ENCODE peak calls at places on chromosomes 16 and 17, in ten cellular contexts. One of them, this sample, is unnamed. For H3K4me1, the result is how much of the 10 kb centered on the place peaks cover.

GRCh38 chr16:72291531-72291981 is 119.6 kb upstream of the PMFBP1 start:
- DNase-seq in sigmoid colon: no peak
- DNase-seq in transverse colon: no peak
- DNase-seq in K562: no peak
- DNase-seq in ovary: no peak
- DNase-seq in H1: no peak
- DNase-seq in suprapubic skin: no peak
- DNase-seq in stomach: no peak
- DNase-seq in tibial nerve: no peak
- DNase-seq in A549: peak
- DNase-seq in this sample: no peak

GRCh38 chr16:75452464-75453190 is 11.9 kb downstream of the TMEM170A start:
- DNase-seq in H1: no peak
- DNase-seq in ovary: no peak
- DNase-seq in K562: no peak
- DNase-seq in sigmoid colon: no peak
- DNase-seq in A549: no peak
- DNase-seq in transverse colon: no peak
- DNase-seq in stomach: no peak
- DNase-seq in suprapubic skin: no peak
- DNase-seq in tibial nerve: no peak
- DNase-seq in this sample: no peak

GRCh38 chr17:3512512-3513171 is 36.8 kb downstream of the ASPA start:
- DNase-seq in H1: no peak
- DNase-seq in ovary: peak
- DNase-seq in K562: no peak
- DNase-seq in suprapubic skin: peak
- DNase-seq in tibial nerve: peak
- DNase-seq in stomach: peak
- DNase-seq in sigmoid colon: peak
- DNase-seq in transverse colon: peak
- DNase-seq in A549: no peak
- DNase-seq in this sample: no peak

GRCh38 chr16:89241187-89242003 is 23.9 kb downstream of the ZNF778 start:
- DNase-seq in H1: peak
- DNase-seq in A549: peak
- DNase-seq in stomach: peak
- DNase-seq in sigmoid colon: peak
- DNase-seq in suprapubic skin: peak
- DNase-seq in ovary: peak
- DNase-seq in transverse colon: peak
- DNase-seq in K562: peak
- DNase-seq in tibial nerve: peak
- DNase-seq in this sample: no peak

GRCh38 chr16:72172105-72173034 is at the start of gene PMFBP1:
- DNase-seq in sigmoid colon: peak
- DNase-seq in suprapubic skin: no peak
- DNase-seq in A549: peak
- DNase-seq in transverse colon: peak
- DNase-seq in stomach: no peak
- DNase-seq in ovary: no peak
- DNase-seq in K562: no peak
- DNase-seq in tibial nerve: peak
- DNase-seq in H1: no peak
- DNase-seq in this sample: no peak

GRCh38 chr16:4517812-4518211 is 20.8 kb downstream of the CDIP1 start:
- DNase-seq in tibial nerve: no peak
- DNase-seq in transverse colon: no peak
- DNase-seq in stomach: no peak
- DNase-seq in A549: peak
- DNase-seq in suprapubic skin: no peak
- DNase-seq in ovary: no peak
- DNase-seq in K562: peak
- DNase-seq in sigmoid colon: no peak
- DNase-seq in H1: peak
- DNase-seq in this sample: no peak

GRCh38 chr16:61421111-61421510 is 615.1 kb downstream of the CDH8 start:
- DNase-seq in A549: no peak
- DNase-seq in transverse colon: no peak
- DNase-seq in stomach: no peak
- DNase-seq in suprapubic skin: no peak
- DNase-seq in tibial nerve: no peak
- DNase-seq in ovary: no peak
- DNase-seq in K562: no peak
- DNase-seq in H1: no peak
- DNase-seq in sigmoid colon: no peak
- DNase-seq in this sample: no peak

GRCh38 chr17:62321451-62321850 is 58.9 kb upstream of the EFCAB3 start:
- DNase-seq in stomach: no peak
- DNase-seq in H1: no peak
- DNase-seq in A549: no peak
- DNase-seq in suprapubic skin: no peak
- DNase-seq in ovary: no peak
- DNase-seq in K562: no peak
- DNase-seq in tibial nerve: no peak
- DNase-seq in transverse colon: no peak
- DNase-seq in sigmoid colon: no peak
- DNase-seq in this sample: no peak

GRCh38 chr16:80664226-80664625 is 123.4 kb downstream of the DYNLRB2 start:
- DNase-seq in K562: no peak
- DNase-seq in A549: no peak
- DNase-seq in ovary: no peak
- DNase-seq in sigmoid colon: no peak
- DNase-seq in stomach: no peak
- DNase-seq in transverse colon: no peak
- DNase-seq in suprapubic skin: no peak
- DNase-seq in H1: no peak
- DNase-seq in tibial nerve: no peak
- DNase-seq in this sample: peak

GRCh38 chr17:43114101-43114691 is 11.0 kb downstream of the BRCA1 start:
- DNase-seq in transverse colon: no peak
- DNase-seq in A549: peak
- DNase-seq in K562: no peak
- DNase-seq in tibial nerve: no peak
- DNase-seq in H1: no peak
- DNase-seq in stomach: no peak
- DNase-seq in sigmoid colon: no peak
- DNase-seq in suprapubic skin: no peak
- DNase-seq in ovary: no peak
- DNase-seq in this sample: no peak

GRCh38 chr16:11405331-11406176 is 60.3 kb downstream of the RMI2 start:
- DNase-seq in A549: peak
- DNase-seq in tibial nerve: peak
- DNase-seq in K562: peak
- DNase-seq in ovary: no peak
- DNase-seq in H1: peak
- DNase-seq in stomach: peak
- DNase-seq in transverse colon: peak
- DNase-seq in suprapubic skin: no peak
- DNase-seq in sigmoid colon: no peak
- DNase-seq in this sample: no peak

GRCh38 chr16:66342294-66342900 is 24.1 kb upstream of the CDH5 start:
- DNase-seq in suprapubic skin: no peak
- DNase-seq in A549: peak
- DNase-seq in transverse colon: no peak
- DNase-seq in stomach: no peak
- DNase-seq in sigmoid colon: no peak
- DNase-seq in tibial nerve: no peak
- DNase-seq in K562: peak
- DNase-seq in H1: peak
- DNase-seq in ovary: peak
- DNase-seq in this sample: no peak

GRCh38 chr16:49969356-49970030 is 55.5 kb upstream of the CNEP1R1 start:
- DNase-seq in tibial nerve: no peak
- DNase-seq in stomach: no peak
- DNase-seq in sigmoid colon: no peak
- DNase-seq in ovary: peak
- DNase-seq in suprapubic skin: no peak
- DNase-seq in K562: no peak
- DNase-seq in transverse colon: no peak
- DNase-seq in H1: no peak
- DNase-seq in A549: no peak
- DNase-seq in this sample: no peak

GRCh38 chr17:82871056-82871775 is 31.4 kb upstream of the ZNF750 start:
- DNase-seq in stomach: no peak
- DNase-seq in suprapubic skin: no peak
- DNase-seq in sigmoid colon: no peak
- DNase-seq in H1: no peak
- DNase-seq in A549: no peak
- DNase-seq in K562: no peak
- DNase-seq in tibial nerve: no peak
- DNase-seq in transverse colon: no peak
- DNase-seq in ovary: no peak
- DNase-seq in this sample: no peak
- TF ChIP-seq EP300 in stomach: no peak
- TF ChIP-seq EP300 in suprapubic skin: no peak
- TF ChIP-seq EP300 in sigmoid colon: no peak
- TF ChIP-seq EP300 in H1: no peak
- TF ChIP-seq EP300 in A549: no peak
- TF ChIP-seq EP300 in K562: no peak
- TF ChIP-seq EP300 in tibial nerve: peak
- TF ChIP-seq EP300 in transverse colon: no peak
- TF ChIP-seq EP300 in ovary: no peak
- TF ChIP-seq EP300 in this sample: no peak

GRCh38 chr17:76474238-76474637 is 6.8 kb downstream of the AANAT start:
- DNase-seq in H1: no peak
- DNase-seq in tibial nerve: no peak
- DNase-seq in K562: no peak
- DNase-seq in ovary: no peak
- DNase-seq in stomach: no peak
- DNase-seq in suprapubic skin: no peak
- DNase-seq in transverse colon: no peak
- DNase-seq in sigmoid colon: no peak
- DNase-seq in A549: no peak
- DNase-seq in this sample: no peak

GRCh38 chr17:76472726-76473125 is 5.3 kb downstream of the AANAT start:
- DNase-seq in stomach: no peak
- DNase-seq in suprapubic skin: no peak
- DNase-seq in A549: no peak
- DNase-seq in transverse colon: no peak
- DNase-seq in sigmoid colon: no peak
- DNase-seq in K562: no peak
- DNase-seq in tibial nerve: no peak
- DNase-seq in ovary: no peak
- DNase-seq in H1: no peak
- DNase-seq in this sample: no peak

GRCh38 chr17:76474894-76475293 is 7.5 kb downstream of the AANAT start:
- DNase-seq in H1: no peak
- DNase-seq in A549: no peak
- DNase-seq in ovary: no peak
- DNase-seq in K562: no peak
- DNase-seq in transverse colon: no peak
- DNase-seq in suprapubic skin: no peak
- DNase-seq in stomach: no peak
- DNase-seq in tibial nerve: no peak
- DNase-seq in sigmoid colon: no peak
- DNase-seq in this sample: no peak

GRCh38 chr17:76472258-76472645 is 4.8 kb downstream of the AANAT start:
- DNase-seq in ovary: no peak
- DNase-seq in K562: no peak
- DNase-seq in transverse colon: no peak
- DNase-seq in stomach: no peak
- DNase-seq in tibial nerve: no peak
- DNase-seq in H1: no peak
- DNase-seq in sigmoid colon: no peak
- DNase-seq in suprapubic skin: no peak
- DNase-seq in A549: no peak
- DNase-seq in this sample: no peak

GRCh38 chr17:76473541-76473985 is 6.2 kb downstream of the AANAT start:
- DNase-seq in tibial nerve: no peak
- DNase-seq in K562: peak
- DNase-seq in stomach: no peak
- DNase-seq in transverse colon: no peak
- DNase-seq in A549: peak
- DNase-seq in sigmoid colon: no peak
- DNase-seq in H1: peak
- DNase-seq in suprapubic skin: peak
- DNase-seq in ovary: no peak
- DNase-seq in this sample: no peak
- TF ChIP-seq CTCF in tibial nerve: no peak
- TF ChIP-seq CTCF in K562: peak
- TF ChIP-seq CTCF in stomach: no peak
- TF ChIP-seq CTCF in transverse colon: no peak
- TF ChIP-seq CTCF in A549: peak
- TF ChIP-seq CTCF in sigmoid colon: no peak
- TF ChIP-seq CTCF in H1: peak
- TF ChIP-seq CTCF in suprapubic skin: no peak
- TF ChIP-seq CTCF in ovary: no peak
- TF ChIP-seq CTCF in this sample: no peak

GRCh38 chr17:32849879-32850278 is 27.0 kb downstream of the MYO1D start:
- DNase-seq in stomach: no peak
- DNase-seq in H1: no peak
- DNase-seq in A549: no peak
- DNase-seq in sigmoid colon: no peak
- DNase-seq in tibial nerve: no peak
- DNase-seq in ovary: no peak
- DNase-seq in transverse colon: no peak
- DNase-seq in K562: no peak
- DNase-seq in suprapubic skin: no peak
- DNase-seq in this sample: no peak
- H3K4me1 ChIP-seq in stomach: under half
- H3K4me1 ChIP-seq in H1: under half
- H3K4me1 ChIP-seq in A549: under half
- H3K4me1 ChIP-seq in sigmoid colon: under half
- H3K4me1 ChIP-seq in tibial nerve: under half
- H3K4me1 ChIP-seq in ovary: under half
- H3K4me1 ChIP-seq in transverse colon: under half
- H3K4me1 ChIP-seq in K562: under half
- H3K4me1 ChIP-seq in suprapubic skin: under half
- H3K4me1 ChIP-seq in this sample: under half

GRCh38 chr17:37718383-37719048 is 26.3 kb downstream of the HNF1B start:
- DNase-seq in suprapubic skin: no peak
- DNase-seq in stomach: no peak
- DNase-seq in ovary: no peak
- DNase-seq in A549: peak
- DNase-seq in H1: no peak
- DNase-seq in tibial nerve: no peak
- DNase-seq in sigmoid colon: no peak
- DNase-seq in K562: no peak
- DNase-seq in transverse colon: no peak
- DNase-seq in this sample: no peak

GRCh38 chr17:37719866-37720265 is 25.0 kb downstream of the HNF1B start:
- DNase-seq in A549: no peak
- DNase-seq in suprapubic skin: no peak
- DNase-seq in H1: no peak
- DNase-seq in sigmoid colon: no peak
- DNase-seq in ovary: no peak
- DNase-seq in transverse colon: no peak
- DNase-seq in K562: no peak
- DNase-seq in stomach: no peak
- DNase-seq in tibial nerve: no peak
- DNase-seq in this sample: no peak

GRCh38 chr17:37720989-37721388 is 23.9 kb downstream of the HNF1B start:
- DNase-seq in A549: no peak
- DNase-seq in ovary: no peak
- DNase-seq in H1: no peak
- DNase-seq in transverse colon: peak
- DNase-seq in tibial nerve: no peak
- DNase-seq in suprapubic skin: no peak
- DNase-seq in stomach: no peak
- DNase-seq in K562: no peak
- DNase-seq in sigmoid colon: no peak
- DNase-seq in this sample: no peak

GRCh38 chr17:37714897-37715296 is 30.0 kb downstream of the HNF1B start:
- DNase-seq in suprapubic skin: no peak
- DNase-seq in ovary: no peak
- DNase-seq in stomach: no peak
- DNase-seq in K562: no peak
- DNase-seq in transverse colon: no peak
- DNase-seq in A549: peak
- DNase-seq in H1: no peak
- DNase-seq in sigmoid colon: no peak
- DNase-seq in tibial nerve: no peak
- DNase-seq in this sample: no peak

GRCh38 chr17:37717627-37718382 is 27.1 kb downstream of the HNF1B start:
- DNase-seq in tibial nerve: no peak
- DNase-seq in transverse colon: no peak
- DNase-seq in suprapubic skin: no peak
- DNase-seq in stomach: no peak
- DNase-seq in sigmoid colon: no peak
- DNase-seq in K562: no peak
- DNase-seq in ovary: no peak
- DNase-seq in A549: no peak
- DNase-seq in H1: no peak
- DNase-seq in this sample: no peak
- TF ChIP-seq EP300 in tibial nerve: no peak
- TF ChIP-seq EP300 in transverse colon: no peak
- TF ChIP-seq EP300 in suprapubic skin: no peak
- TF ChIP-seq EP300 in stomach: no peak
- TF ChIP-seq EP300 in sigmoid colon: no peak
- TF ChIP-seq EP300 in K562: no peak
- TF ChIP-seq EP300 in ovary: no peak
- TF ChIP-seq EP300 in A549: no peak
- TF ChIP-seq EP300 in H1: no peak
- TF ChIP-seq EP300 in this sample: no peak

This sample was measured in esophagus muscularis mucosa.